ENCODE peak calls at places on chromosomes 7 and 10, in eight cellular contexts. G is heart right ventricle, U is transverse colon, H is adipocyte, O is right atrium auricular region, F is small intestine, X is PC-3, V is Karpas-422. P is an unnamed sample. For H3K27me3, the result is how much of the 10 kb centered on the place peaks cover.

GRCh38 chr10:99793819-99794218 is 11.4 kb downstream of the ABCC2 start:
- DNase-seq in H (no peak), F (no peak), G (no peak), U (no peak), V (no peak), O (no peak), X (no peak), P (no peak)

GRCh38 chr7:114921636-114922150 is at the start of gene MDFIC:
- DNase-seq in H (no peak), G (peak), F (no peak), U (peak), X (no peak), O (peak), V (no peak), P (no peak)

GRCh38 chr10:112209534-112210200 is 26.1 kb upstream of the GPAM start:
- DNase-seq in U (no peak), X (no peak), V (peak), H (no peak), F (no peak), O (no peak), G (no peak), P (no peak)

GRCh38 chr10:46247808-46248569 is 38.8 kb upstream of the ANTXRL start:
- DNase-seq in H (no peak), G (peak), V (no peak), X (no peak), F (peak), U (no peak), O (peak), P (no peak)

GRCh38 chr10:38072552-38072951 is 21.6 kb upstream of the ZNF37A start:
- DNase-seq in F (no peak), O (no peak), V (peak), X (no peak), H (no peak), U (no peak), G (no peak), P (no peak)

GRCh38 chr10:103678104-103678526 is 177.3 kb downstream of the SH3PXD2A start:
- DNase-seq in V (peak), O (peak), U (peak), F (no peak), G (peak), X (no peak), H (peak), P (no peak)

GRCh38 chr10:34655286-34656170 is 159.6 kb downstream of the PARD3 start:
- DNase-seq in O (no peak), V (peak), G (no peak), F (peak), U (peak), H (peak), X (peak), P (peak)

GRCh38 chr10:89373916-89374711 is 3.7 kb upstream of the IFIT1B start:
- DNase-seq in H (peak), G (peak), O (peak), X (peak), U (peak), F (peak), V (no peak), P (no peak)

GRCh38 chr10:42997849-42998165 is 79.1 kb upstream of the RET start:
- DNase-seq in G (no peak), O (no peak), H (no peak), V (no peak), X (no peak), F (no peak), U (no peak), P (no peak)

GRCh38 chr7:137032436-137032835 is 164.0 kb downstream of the CHRM2 start:
- DNase-seq in O (no peak), U (no peak), X (no peak), V (no peak), F (no peak), G (no peak), H (no peak), P (no peak)

GRCh38 chr10:62426600-62426999 is 52.4 kb downstream of the ZNF365 start:
- DNase-seq in O (no peak), X (no peak), F (no peak), G (no peak), V (no peak), H (no peak), U (no peak), P (no peak)

GRCh38 chr7:94228223-94228622 is 166.5 kb upstream of the COL1A2 start:
- DNase-seq in O (no peak), G (no peak), F (no peak), X (no peak), H (no peak), V (no peak), U (no peak), P (no peak)

GRCh38 chr10:94370501-94370900 is 7.8 kb upstream of the NOC3L start:
- DNase-seq in F (no peak), O (no peak), G (no peak), U (no peak), H (no peak), V (no peak), X (no peak), P (no peak)

GRCh38 chr7:42685911-42686310 is 226.0 kb downstream of the C7orf25 start:
- DNase-seq in F (no peak), V (no peak), U (no peak), H (no peak), G (no peak), O (no peak), X (no peak), P (no peak)

GRCh38 chr7:69246758-69247157 is 351.5 kb upstream of the AUTS2 start:
- DNase-seq in F (no peak), V (no peak), X (no peak), O (peak), U (peak), G (no peak), H (no peak), P (no peak)

GRCh38 chr10:87652261-87652660 is 7.4 kb upstream of the PAPSS2 start:
- DNase-seq in X (no peak), F (no peak), H (no peak), U (no peak), O (no peak), G (no peak), V (no peak), P (no peak)

GRCh38 chr10:3111626-3112220 is 44.4 kb downstream of the PFKP start:
- DNase-seq in H (no peak), F (no peak), X (no peak), O (no peak), G (peak), U (no peak), V (no peak), P (no peak)

GRCh38 chr10:22911067-22911466 is 16.8 kb upstream of the ARMC3 start:
- DNase-seq in X (no peak), U (no peak), G (no peak), O (no peak), H (no peak), F (no peak), V (no peak), P (no peak)

GRCh38 chr7:5441840-5442513 is 18.3 kb upstream of the TNRC18 start:
- DNase-seq in F (no peak), H (no peak), X (no peak), O (no peak), V (no peak), G (no peak), U (no peak), P (no peak)

GRCh38 chr10:45514283-45515270 is 140.6 kb downstream of the ALOX5 start:
- DNase-seq in X (peak), G (no peak), V (no peak), F (no peak), H (peak), O (no peak), U (no peak), P (no peak)

GRCh38 chr7:16129431-16130126 is 291.8 kb downstream of the CRPPA start:
- DNase-seq in U (no peak), V (no peak), X (peak), G (no peak), F (no peak), O (no peak), H (peak), P (no peak)

GRCh38 chr7:50782376-50783208 is at the start of gene GRB10:
- DNase-seq in U (no peak), O (no peak), F (no peak), H (peak), G (peak), V (no peak), X (peak), P (peak)

GRCh38 chr10:7752251-7752650 is 35.5 kb downstream of the KIN start:
- DNase-seq in X (no peak), H (no peak), O (no peak), G (no peak), F (no peak), U (no peak), V (no peak), P (no peak)

GRCh38 chr10:7750222-7750621 is 37.6 kb downstream of the KIN start:
- DNase-seq in X (no peak), O (no peak), H (no peak), G (no peak), V (no peak), F (no peak), U (no peak), P (no peak)

GRCh38 chr10:7756360-7756992 is 31.3 kb downstream of the KIN start:
- DNase-seq in H (peak), F (peak), V (peak), U (peak), X (peak), O (no peak), G (no peak), P (peak)

DNA sequence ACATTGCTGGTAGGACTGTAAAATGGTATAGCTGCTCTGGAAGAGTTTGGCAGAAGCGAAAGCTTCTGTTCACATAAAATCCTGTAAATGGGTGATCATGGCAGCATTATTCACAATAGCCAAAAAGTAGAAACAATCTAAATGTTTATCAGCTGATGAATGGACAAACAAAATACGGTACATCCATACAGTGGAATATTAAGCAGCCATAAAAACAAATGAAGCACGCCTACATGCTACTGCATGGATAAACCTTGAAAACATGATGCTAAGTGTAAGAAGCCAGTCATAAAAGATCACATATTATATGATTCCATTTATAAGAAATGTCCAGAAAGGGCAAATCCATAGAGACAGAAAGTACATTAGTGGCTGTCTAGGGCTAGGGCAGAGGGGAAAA is 32.7 kb downstream of the KIN start:
- DNase-seq in F (no peak), O (no peak), V (no peak), U (no peak), H (no peak), X (no peak), G (no peak), P (no peak)
- H3K27me3 ChIP-seq in F (under half), O (under half), V (under half), U (under half), H (under half), X (under half), G (under half), P (under half)

GRCh38 chr7:101368422-101369165 is 5.9 kb downstream of the COL26A1 start:
- DNase-seq in V (no peak), H (no peak), U (no peak), O (no peak), X (no peak), G (no peak), F (no peak), P (no peak)
- H3K27me3 ChIP-seq in V (under half), H (half or more), U (half or more), O (under half), X (under half), G (under half), F (under half), P (under half)

DNA sequence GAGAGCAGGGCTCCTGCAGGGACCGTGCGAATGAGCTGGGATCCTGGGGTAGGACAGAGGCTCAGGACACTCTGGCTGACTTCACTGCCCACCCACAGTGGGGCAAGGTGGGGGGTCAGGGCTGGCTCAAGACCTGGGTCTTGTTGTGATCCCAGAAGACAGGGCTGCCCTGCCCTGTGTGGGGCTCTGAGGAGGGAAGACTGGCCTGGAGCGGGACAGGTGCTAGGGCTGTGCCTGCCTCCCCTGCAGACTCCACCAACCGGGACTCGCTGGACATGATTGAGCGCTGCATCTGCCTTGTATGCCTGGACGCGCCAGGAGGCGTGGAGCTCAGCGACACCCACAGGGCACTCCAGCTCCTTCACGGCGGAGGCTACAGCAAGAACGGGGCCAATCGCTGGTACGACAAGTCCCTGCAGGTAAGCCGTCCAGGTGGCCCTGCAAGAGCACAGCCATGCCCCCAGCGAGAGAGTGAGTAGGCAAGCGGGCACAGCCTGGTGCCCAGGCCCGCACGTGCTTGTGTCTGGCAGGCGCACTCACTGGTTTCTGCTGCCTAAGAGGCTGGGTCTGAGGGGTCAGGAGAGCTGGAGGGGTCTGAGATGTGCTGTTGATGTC is 32.5 kb downstream of the CHAT start:
- DNase-seq in H (no peak), V (no peak), X (no peak), F (no peak), G (no peak), U (no peak), O (no peak), P (peak)
- H3K27me3 ChIP-seq in H (half or more), V (under half), X (half or more), F (under half), G (under half), U (under half), O (under half), P (under half)

GRCh38 chr10:129962092-129962494 is 2.0 kb downstream of the EBF3 start:
- DNase-seq in H (no peak), X (no peak), G (no peak), O (peak), F (no peak), V (no peak), U (no peak), P (no peak)

GRCh38 chr10:129959544-129960492 is 4.3 kb downstream of the EBF3 start:
- DNase-seq in U (no peak), X (no peak), H (no peak), V (no peak), G (no peak), F (no peak), O (no peak), P (no peak)

GRCh38 chr10:129962558-129963075 is 1.5 kb downstream of the EBF3 start:
- DNase-seq in F (no peak), O (no peak), V (no peak), H (no peak), U (no peak), G (no peak), X (no peak), P (no peak)

GRCh38 chr10:129960493-129961273 is 3.4 kb downstream of the EBF3 start:
- DNase-seq in U (no peak), G (no peak), X (no peak), V (no peak), F (no peak), H (no peak), O (no peak), P (no peak)

GRCh38 chr10:129961274-129961839 is 2.7 kb downstream of the EBF3 start:
- DNase-seq in O (no peak), V (no peak), G (no peak), H (no peak), F (no peak), X (no peak), U (no peak), P (no peak)
- H3K27me3 ChIP-seq in O (under half), V (under half), G (half or more), H (under half), F (under half), X (half or more), U (half or more), P (under half)

GRCh38 chr7:48038815-48039496 is 3.6 kb downstream of the C7orf57 start:
- DNase-seq in X (no peak), F (no peak), H (no peak), U (no peak), V (no peak), O (no peak), G (no peak), P (no peak)

GRCh38 chr7:48035301-48035966 is at the start of gene C7orf57:
- DNase-seq in H (peak), F (peak), V (peak), O (peak), U (peak), G (peak), X (peak), P (peak)

GRCh38 chr7:48033922-48034321 is 1.4 kb upstream of the C7orf57 start:
- DNase-seq in V (no peak), H (no peak), X (peak), F (no peak), G (no peak), U (no peak), O (no peak), P (no peak)

GRCh38 chr7:48031111-48031510 is 2.2 kb upstream of the SUN3 start:
- DNase-seq in G (no peak), V (no peak), O (no peak), U (no peak), F (no peak), H (no peak), X (no peak), P (no peak)

DNA sequence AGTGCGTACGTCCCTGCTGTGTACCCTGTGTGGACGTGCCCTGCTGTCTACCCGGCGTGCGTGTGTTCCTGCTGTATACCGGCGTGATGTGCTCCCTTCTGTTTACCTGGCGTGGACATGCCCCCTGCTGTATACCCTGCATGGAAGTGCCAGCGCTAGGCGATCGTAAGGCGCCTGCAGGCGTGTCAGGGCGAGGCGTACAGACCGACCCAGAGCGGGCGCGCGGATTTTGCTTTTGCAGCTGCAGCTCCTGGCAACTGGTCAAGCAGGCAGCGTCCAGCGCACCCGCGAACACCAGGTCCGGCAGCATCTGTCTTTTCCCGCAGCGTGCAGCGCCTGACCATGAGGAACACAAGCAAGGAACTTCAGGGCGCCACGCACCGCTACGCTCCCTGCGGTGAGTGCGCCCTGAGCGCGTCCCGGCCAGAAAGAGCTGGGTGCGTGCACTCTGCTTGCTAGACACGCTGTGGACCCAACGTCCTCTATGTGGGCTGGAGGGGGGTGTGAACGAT is 680 bp downstream of the C7orf57 start:
- DNase-seq in X (peak), V (no peak), U (peak), O (no peak), G (peak), H (peak), F (peak), P (peak)
- H3K27me3 ChIP-seq in X (under half), V (under half), U (under half), O (under half), G (under half), H (under half), F (under half), P (under half)

DNA sequence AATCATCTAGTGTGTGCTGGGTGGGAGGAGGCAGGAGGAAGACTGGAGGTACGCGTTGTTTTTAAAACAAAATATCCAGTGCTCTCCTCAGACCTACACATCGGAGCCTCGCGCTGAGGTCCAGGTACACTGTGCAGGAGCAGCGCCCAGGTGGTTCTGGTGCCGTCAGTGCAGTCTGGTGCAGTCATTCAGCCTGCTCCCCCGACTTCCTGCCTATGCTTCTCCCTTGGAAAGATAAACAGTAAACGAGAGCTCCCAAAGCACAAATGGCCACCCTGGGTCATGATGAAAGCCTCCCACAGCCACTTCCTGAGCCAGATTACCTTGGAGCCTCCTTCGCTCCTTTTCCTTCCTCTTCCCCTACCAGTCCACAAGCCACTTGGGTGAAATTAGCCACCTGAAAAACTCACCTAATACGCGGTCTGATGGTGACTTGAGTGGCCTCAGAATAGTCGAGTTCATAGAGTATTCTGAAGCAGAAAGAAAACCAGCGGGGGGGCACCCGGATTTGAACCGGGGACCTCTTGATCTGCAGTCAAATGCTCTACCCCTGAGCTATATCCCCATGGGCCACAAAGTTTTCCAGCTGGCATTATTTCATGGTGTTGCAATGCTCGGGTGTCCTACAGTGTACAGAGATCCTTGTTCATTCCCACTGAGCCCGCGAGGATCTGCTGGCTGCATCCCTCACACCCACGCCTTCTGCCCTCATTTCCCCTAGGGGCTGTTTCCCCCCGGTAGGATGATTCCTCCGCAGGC is 82.5 kb downstream of the ZNF467 start:
- DNase-seq in U (no peak), X (peak), O (peak), H (peak), G (peak), F (no peak), V (no peak), P (peak)
- H3K27me3 ChIP-seq in U (under half), X (under half), O (under half), H (under half), G (under half), F (under half), V (under half), P (under half)

DNA sequence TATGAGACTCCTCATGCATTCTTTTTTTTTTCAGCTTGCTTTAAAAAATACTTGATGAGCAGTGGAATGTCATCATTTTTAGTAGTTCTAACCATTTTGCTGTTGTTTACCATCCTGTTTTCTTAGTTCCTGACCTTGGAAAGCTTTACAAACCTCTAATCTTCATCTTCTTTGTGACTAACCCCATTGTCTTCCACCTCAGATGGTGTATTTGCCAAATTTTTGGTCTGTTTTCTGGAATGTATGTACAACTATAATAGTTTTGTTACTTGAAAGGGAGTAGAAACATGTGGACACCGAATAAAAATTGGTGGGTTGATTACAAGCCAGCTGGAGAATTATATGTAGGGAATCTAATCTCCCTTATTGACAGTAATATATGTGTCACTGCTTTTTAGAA is 172.7 kb downstream of the SND1 start:
- DNase-seq in U (no peak), G (no peak), O (no peak), H (no peak), V (no peak), X (no peak), F (no peak), P (no peak)
- H3K27me3 ChIP-seq in U (under half), G (under half), O (under half), H (under half), V (under half), X (under half), F (under half), P (under half)